ENCODE peak calls at places on chromosomes 13 and 19, in five cellular contexts. F is A549, E is thyroid gland, V is esophagus squamous epithelium, X is H1. S is an unnamed sample. For H3K4me1, the result is how much of the 10 kb centered on the place peaks cover.

GRCh38 chr13:111489301-111489700 is 168.9 kb downstream of the TEX29 start:
- DNase-seq in E (no peak), F (no peak), X (no peak), V (no peak), S (no peak)

GRCh38 chr19:47310819-47311218 is 1.2 kb downstream of the C5AR1 start:
- DNase-seq in E (peak), V (no peak), X (no peak), F (peak), S (no peak)

GRCh38 chr13:40315416-40316064 is 350.9 kb downstream of the FOXO1 start:
- DNase-seq in X (no peak), V (no peak), E (peak), F (no peak), S (no peak)

GRCh38 chr19:42469311-42470239 is 26.8 kb upstream of the CXCL17 start:
- DNase-seq in F (no peak), X (no peak), V (no peak), E (no peak), S (no peak)

GRCh38 chr13:41709511-41709910 is 251.4 kb downstream of the VWA8 start:
- DNase-seq in F (no peak), X (no peak), V (no peak), E (no peak), S (no peak)

GRCh38 chr13:41130356-41130755 is 2.2 kb downstream of the KBTBD6 start:
- DNase-seq in X (no peak), E (no peak), V (no peak), F (no peak), S (no peak)

GRCh38 chr13:25930655-25931054 is 121.2 kb downstream of the SHISA2 start:
- DNase-seq in F (no peak), V (no peak), E (no peak), X (no peak), S (no peak)

GRCh38 chr13:27383104-27383921 is 41.1 kb upstream of the GTF3A start:
- DNase-seq in X (no peak), E (no peak), V (no peak), F (no peak), S (no peak)

GRCh38 chr13:73171926-73172325 is 113.1 kb downstream of the KLF5 start:
- DNase-seq in V (no peak), X (no peak), E (no peak), F (no peak), S (no peak)

GRCh38 chr13:21079206-21079605 is 17.8 kb upstream of the LATS2 start:
- DNase-seq in E (no peak), F (no peak), V (no peak), X (no peak), S (no peak)

GRCh38 chr13:26707122-26708006 is 53.2 kb downstream of the GPR12 start:
- DNase-seq in X (peak), E (no peak), V (no peak), F (peak), S (no peak)

GRCh38 chr19:1370579-1371361 is 12.9 kb upstream of the NDUFS7 start:
- DNase-seq in V (no peak), X (no peak), E (peak), F (no peak), S (no peak)

GRCh38 chr19:35995655-35995993 is 636 bp downstream of the SDHAF1 start:
- DNase-seq in F (peak), E (peak), X (no peak), V (no peak), S (peak)

GRCh38 chr13:87295636-87296035 is 375.5 kb upstream of the SLITRK5 start:
- DNase-seq in E (no peak), X (no peak), F (no peak), V (no peak), S (no peak)

GRCh38 chr13:85230754-85231153 is 568.5 kb downstream of the SLITRK6 start:
- DNase-seq in E (no peak), X (no peak), V (no peak), F (no peak), S (no peak)

GRCh38 chr13:29429496-29429895 is 166.0 kb downstream of the SLC7A1 start:
- DNase-seq in F (no peak), E (no peak), V (no peak), X (no peak), S (no peak)

GRCh38 chr13:33543089-33543459 is 257.5 kb upstream of the STARD13 start:
- DNase-seq in V (no peak), X (peak), E (no peak), F (no peak), S (no peak)

GRCh38 chr13:68439821-68440220 is 1209.7 kb upstream of the PCDH9 start:
- DNase-seq in V (no peak), X (no peak), F (no peak), E (no peak), S (no peak)

GRCh38 chr19:756232-756631 is 5.3 kb downstream of the MISP start:
- DNase-seq in F (peak), V (no peak), E (no peak), X (no peak), S (no peak)

GRCh38 chr19:3413796-3414327 is 47.5 kb downstream of the NFIC start:
- DNase-seq in F (no peak), E (no peak), X (no peak), V (no peak), S (no peak)
- TF ChIP-seq POLR2A in F (no peak), E (no peak), X (no peak), V (no peak), S (no peak)

GRCh38 chr19:12792048-12792852 is 964 bp downstream of the JUNB start:
- DNase-seq in F (no peak), E (peak), X (no peak), V (no peak), S (peak)
- H3K4me1 ChIP-seq in F (under half), E (under half), X (under half), V (under half), S (under half)

DNA sequence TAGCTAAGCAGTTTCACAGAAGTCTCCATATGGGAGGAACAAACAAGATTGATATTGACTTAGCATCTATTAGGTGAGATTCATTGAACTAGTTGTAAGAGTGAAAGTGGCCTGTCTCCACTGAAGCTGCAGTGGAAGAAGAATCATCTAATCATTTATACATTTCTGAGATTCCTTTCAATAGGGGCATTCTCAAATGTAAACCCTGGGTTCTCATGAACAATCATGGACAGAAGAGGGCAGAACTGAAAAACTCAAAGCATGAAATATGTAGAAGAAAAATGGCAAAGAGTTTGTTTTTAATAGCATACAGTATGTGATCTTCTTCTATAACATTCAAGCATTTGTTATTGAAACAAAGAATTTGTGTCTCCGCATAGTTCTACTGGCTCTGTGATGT is 17.6 kb upstream of the POSTN start:
- DNase-seq in E (no peak), X (no peak), V (no peak), F (no peak), S (no peak)
- TF ChIP-seq POLR2A in E (no peak), X (no peak), V (no peak), F (no peak), S (no peak)

GRCh38 chr19:55636723-55637122 is 4.1 kb upstream of the ZNF580 start:
- DNase-seq in V (no peak), X (no peak), E (no peak), F (no peak), S (no peak)

GRCh38 chr19:55637534-55637933 is 3.3 kb upstream of the ZNF580 start:
- DNase-seq in V (no peak), X (no peak), E (no peak), F (no peak), S (no peak)

GRCh38 chr19:55635856-55636440 is 4.9 kb upstream of the ZNF580 start:
- DNase-seq in F (no peak), E (no peak), X (no peak), V (no peak), S (no peak)

GRCh38 chr19:55633866-55634265 is 6.9 kb upstream of the ZNF580 start:
- DNase-seq in V (no peak), E (no peak), F (no peak), X (no peak), S (no peak)

DNA sequence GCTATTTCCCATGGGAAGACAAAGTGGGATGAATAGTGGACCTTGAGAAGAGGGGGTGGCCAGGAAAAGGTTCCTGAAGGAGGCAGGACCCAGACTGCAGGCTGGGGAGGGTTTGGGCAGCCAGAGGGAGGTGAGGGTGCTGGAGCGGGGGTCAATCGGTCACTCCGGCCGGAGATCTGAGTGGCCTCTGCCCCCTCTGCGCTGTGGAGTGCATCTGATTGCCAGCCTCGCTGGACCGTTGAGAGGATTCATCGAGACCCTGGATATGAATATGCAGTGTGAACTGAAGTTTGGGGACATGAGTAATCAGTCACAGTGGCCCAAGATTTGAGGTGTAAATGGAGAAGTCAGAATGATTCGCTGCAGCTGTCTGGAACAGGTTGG is 5.5 kb upstream of the ZNF580 start:
- DNase-seq in V (no peak), X (no peak), F (no peak), E (no peak), S (no peak)
- H3K4me1 ChIP-seq in V (half or more), X (under half), F (under half), E (under half), S (under half)